ENCODE peak calls at places on chromosomes 16 and 17, in eight cellular contexts. R is T-helper 9 cell; J is NT2/D1; O is mesothelial cell of epicardium; D is NCI-H748 treated with DMSO at 0.1 percent for 48 hours; H is activated CD8-positive, alpha-beta memory T cell treated with anti-CD3 and anti-CD28 coated beads for 24 hours; U is Kasumi-1; L is dermis blood vessel endothelial cell. B is an unnamed sample.

GRCh38 chr17:46817151-46817900 is 1.2 kb downstream of the WNT3 start:
- DNase-seq in H (no peak), J (no peak), D (no peak), R (no peak), L (no peak), O (no peak), U (no peak), B (no peak)

GRCh38 chr16:85366031-85366763 is 246.9 kb upstream of the GSE1 start:
- DNase-seq in O (no peak), R (no peak), U (no peak), D (no peak), H (no peak), L (no peak), J (peak), B (peak)

GRCh38 chr16:28494141-28494851 is at the start of gene APOBR:
- DNase-seq in U (peak), O (no peak), L (no peak), R (peak), D (no peak), H (peak), J (no peak), B (no peak)

GRCh38 chr16:10013364-10013763 is 168.9 kb downstream of the GRIN2A start:
- DNase-seq in D (no peak), J (no peak), O (no peak), R (no peak), U (no peak), H (no peak), L (no peak), B (no peak)

GRCh38 chr17:8066841-8067775 is 20.4 kb downstream of the ALOX12B start:
- DNase-seq in J (no peak), O (no peak), L (no peak), D (no peak), U (no peak), H (no peak), R (no peak), B (no peak)

GRCh38 chr17:76479515-76480048 is 12.2 kb downstream of the AANAT start:
- DNase-seq in L (no peak), J (no peak), O (no peak), H (no peak), U (peak), R (no peak), D (no peak), B (no peak)

GRCh38 chr16:8621221-8621571 is 302 bp upstream of the METTL22 start:
- DNase-seq in R (no peak), U (no peak), H (no peak), L (no peak), D (no peak), J (no peak), O (no peak), B (no peak)

GRCh38 chr16:69396187-69397061 is 10.6 kb upstream of the TERF2 start:
- DNase-seq in J (peak), R (peak), U (peak), D (peak), O (peak), L (peak), H (peak), B (peak)

GRCh38 chr16:2963611-2964415 is at the start of gene KREMEN2:
- DNase-seq in L (peak), D (no peak), H (peak), O (no peak), J (no peak), R (no peak), U (no peak), B (peak)

GRCh38 chr16:22099256-22099975 is 7.1 kb downstream of the VWA3A start:
- DNase-seq in U (no peak), D (no peak), O (no peak), H (no peak), L (no peak), R (no peak), J (no peak), B (no peak)

GRCh38 chr16:78523212-78523995 is 423.9 kb downstream of the WWOX start:
- DNase-seq in O (no peak), H (no peak), D (peak), R (no peak), L (no peak), J (no peak), U (peak), B (peak)

GRCh38 chr17:83179378-83179777 is 100.0 kb downstream of the METRNL start:
- DNase-seq in U (no peak), O (no peak), H (no peak), J (no peak), L (peak), D (no peak), R (no peak), B (no peak)

GRCh38 chr17:77312061-77312684 is 171.4 kb downstream of the SEC14L1 start:
- DNase-seq in L (no peak), H (no peak), O (no peak), J (no peak), U (no peak), R (no peak), D (no peak), B (no peak)

GRCh38 chr17:63370696-63371095 is 75.4 kb downstream of the CYB561 start:
- DNase-seq in J (no peak), D (no peak), U (no peak), R (no peak), O (no peak), L (no peak), H (no peak), B (no peak)

GRCh38 chr16:1470543-1471251 is 4.1 kb downstream of the CLCN7 start:
- DNase-seq in R (no peak), J (no peak), L (peak), D (no peak), H (no peak), O (no peak), U (no peak), B (no peak)

GRCh38 chr16:31190061-31190460 is 10.1 kb downstream of the FUS start:
- DNase-seq in O (no peak), J (no peak), U (no peak), R (no peak), H (no peak), D (no peak), L (no peak), B (no peak)

GRCh38 chr17:67323445-67323844 is 42.9 kb downstream of the PSMD12 start:
- DNase-seq in O (no peak), R (no peak), D (no peak), L (no peak), H (no peak), J (no peak), U (no peak), B (no peak)

GRCh38 chr17:40818343-40818732 is 4.1 kb downstream of the KRT10 start:
- DNase-seq in D (no peak), R (no peak), U (no peak), J (no peak), L (peak), H (no peak), O (no peak), B (no peak)

GRCh38 chr17:7328840-7329359 is at the start of gene NEURL4:
- DNase-seq in R (no peak), D (no peak), H (no peak), J (no peak), O (no peak), U (no peak), L (peak), B (no peak)

GRCh38 chr17:74730491-74731346 is 6.3 kb upstream of the RAB37 start:
- DNase-seq in L (no peak), H (no peak), U (no peak), J (no peak), D (no peak), R (peak), O (no peak), B (no peak)

GRCh38 chr16:70688266-70688742 is 2.5 kb upstream of the MTSS2 start:
- DNase-seq in L (peak), R (no peak), H (no peak), O (no peak), D (no peak), J (no peak), U (no peak), B (no peak)

GRCh38 chr16:9050102-9050830 is 41.2 kb upstream of the HAPSTR1 start:
- DNase-seq in R (no peak), O (no peak), J (peak), H (no peak), L (peak), U (no peak), D (no peak), B (no peak)

GRCh38 chr17:1744551-1745512 is 2.2 kb downstream of the SERPINF2 start:
- DNase-seq in R (no peak), U (no peak), L (no peak), O (no peak), D (no peak), H (no peak), J (no peak), B (no peak)